ENCODE peak calls at places on chromosomes 12 and 14, in four cellular contexts. One of them, this sample, is unnamed.

GRCh38 chr14:60819575-60819974 is 85.0 kb downstream of the MNAT1 start:
- DNase-seq in lung: no peak
- DNase-seq in AG10803: no peak
- DNase-seq in stimulated activated CD4-positive, alpha-beta T cell treated with anti-CD3 and anti-CD28 coated beads, Interleukin-2, amount 100 ng/mL, for 48 hours: no peak
- DNase-seq in this sample: no peak

GRCh38 chr14:105505101-105505500 is 14.1 kb downstream of the TEDC1 start:
- DNase-seq in lung: no peak
- DNase-seq in AG10803: no peak
- DNase-seq in stimulated activated CD4-positive, alpha-beta T cell treated with anti-CD3 and anti-CD28 coated beads, Interleukin-2, amount 100 ng/mL, for 48 hours: no peak
- DNase-seq in this sample: no peak

GRCh38 chr12:24595652-24596235 is 353.2 kb downstream of the BCAT1 start:
- DNase-seq in AG10803: no peak
- DNase-seq in stimulated activated CD4-positive, alpha-beta T cell treated with anti-CD3 and anti-CD28 coated beads, Interleukin-2, amount 100 ng/mL, for 48 hours: no peak
- DNase-seq in lung: no peak
- DNase-seq in this sample: no peak

GRCh38 chr12:14946856-14947255 is 8.5 kb upstream of the ERP27 start:
- DNase-seq in AG10803: no peak
- DNase-seq in stimulated activated CD4-positive, alpha-beta T cell treated with anti-CD3 and anti-CD28 coated beads, Interleukin-2, amount 100 ng/mL, for 48 hours: no peak
- DNase-seq in lung: no peak
- DNase-seq in this sample: no peak

GRCh38 chr12:41424651-41425050 is 236.5 kb downstream of the PDZRN4 start:
- DNase-seq in AG10803: no peak
- DNase-seq in stimulated activated CD4-positive, alpha-beta T cell treated with anti-CD3 and anti-CD28 coated beads, Interleukin-2, amount 100 ng/mL, for 48 hours: no peak
- DNase-seq in lung: no peak
- DNase-seq in this sample: no peak

GRCh38 chr14:90455100-90455571 is 58.3 kb downstream of the CALM1 start:
- DNase-seq in stimulated activated CD4-positive, alpha-beta T cell treated with anti-CD3 and anti-CD28 coated beads, Interleukin-2, amount 100 ng/mL, for 48 hours: no peak
- DNase-seq in AG10803: no peak
- DNase-seq in lung: no peak
- DNase-seq in this sample: no peak

GRCh38 chr12:28879379-28879778 is 269.7 kb upstream of the FAR2 start:
- DNase-seq in lung: no peak
- DNase-seq in stimulated activated CD4-positive, alpha-beta T cell treated with anti-CD3 and anti-CD28 coated beads, Interleukin-2, amount 100 ng/mL, for 48 hours: no peak
- DNase-seq in AG10803: no peak
- DNase-seq in this sample: no peak

GRCh38 chr12:117334855-117335587 is 26.4 kb downstream of the NOS1 start:
- DNase-seq in AG10803: no peak
- DNase-seq in lung: no peak
- DNase-seq in stimulated activated CD4-positive, alpha-beta T cell treated with anti-CD3 and anti-CD28 coated beads, Interleukin-2, amount 100 ng/mL, for 48 hours: no peak
- DNase-seq in this sample: no peak

GRCh38 chr12:132739600-132740312 is 21.9 kb downstream of the ANKLE2 start:
- DNase-seq in AG10803: no peak
- DNase-seq in stimulated activated CD4-positive, alpha-beta T cell treated with anti-CD3 and anti-CD28 coated beads, Interleukin-2, amount 100 ng/mL, for 48 hours: no peak
- DNase-seq in lung: no peak
- DNase-seq in this sample: no peak

GRCh38 chr12:111828338-111828979 is 13.6 kb upstream of the MAPKAPK5 start:
- DNase-seq in lung: no peak
- DNase-seq in AG10803: no peak
- DNase-seq in stimulated activated CD4-positive, alpha-beta T cell treated with anti-CD3 and anti-CD28 coated beads, Interleukin-2, amount 100 ng/mL, for 48 hours: no peak
- DNase-seq in this sample: no peak

GRCh38 chr12:32305163-32305562 is 94.2 kb upstream of the FGD4 start:
- DNase-seq in lung: no peak
- DNase-seq in stimulated activated CD4-positive, alpha-beta T cell treated with anti-CD3 and anti-CD28 coated beads, Interleukin-2, amount 100 ng/mL, for 48 hours: peak; percentile 4
- DNase-seq in AG10803: peak; percentile 24
- DNase-seq in this sample: no peak

GRCh38 chr12:1618489-1618888 is 10.5 kb upstream of the WNT5B start:
- DNase-seq in lung: no peak
- DNase-seq in AG10803: no peak
- DNase-seq in stimulated activated CD4-positive, alpha-beta T cell treated with anti-CD3 and anti-CD28 coated beads, Interleukin-2, amount 100 ng/mL, for 48 hours: no peak
- DNase-seq in this sample: peak; percentile 26

GRCh38 chr12:113114447-113115178 is 20.9 kb downstream of the RASAL1 start:
- DNase-seq in AG10803: no peak
- DNase-seq in stimulated activated CD4-positive, alpha-beta T cell treated with anti-CD3 and anti-CD28 coated beads, Interleukin-2, amount 100 ng/mL, for 48 hours: no peak
- DNase-seq in lung: no peak
- DNase-seq in this sample: no peak

GRCh38 chr14:103896578-103896977 is 31.7 kb upstream of the TDRD9 start:
- DNase-seq in lung: no peak
- DNase-seq in AG10803: no peak
- DNase-seq in stimulated activated CD4-positive, alpha-beta T cell treated with anti-CD3 and anti-CD28 coated beads, Interleukin-2, amount 100 ng/mL, for 48 hours: no peak
- DNase-seq in this sample: no peak

GRCh38 chr14:67166450-67166853 is 22.8 kb upstream of the GARIN2 start:
- DNase-seq in AG10803: peak; percentile 55
- DNase-seq in lung: no peak
- DNase-seq in stimulated activated CD4-positive, alpha-beta T cell treated with anti-CD3 and anti-CD28 coated beads, Interleukin-2, amount 100 ng/mL, for 48 hours: peak; percentile 30
- DNase-seq in this sample: peak; percentile 7

This sample was measured in astrocyte.